ENCODE peak calls at places on chromosomes 4 and X, in nine cellular contexts. L is CD8-positive, alpha-beta T cell; I is Peyer's patch; B is tibial artery; V is lower lobe of right lung; E is spleen; Z is tibial nerve; Q is keratinocyte; T is PC-9. W is an unnamed sample.

GRCh38 chrX:66074920-66075879 is 35.3 kb upstream of the VSIG4 start:
- DNase-seq in E (peak; percentile 86), Q (no peak), B (peak; percentile 65), T (no peak), V (peak; percentile 58), Z (peak; percentile 8), I (peak; percentile 78), L (peak; percentile 7), W (peak; percentile 28)

GRCh38 chr4:41418444-41418843 is 119.5 kb upstream of the LIMCH1 start:
- DNase-seq in Z (no peak), T (no peak), B (peak; percentile 84), I (no peak), Q (no peak), E (no peak), V (no peak), L (no peak), W (peak; percentile 73)

GRCh38 chrX:39911278-39911897 is 186.4 kb downstream of the BCOR start:
- DNase-seq in B (no peak), V (no peak), Q (no peak), Z (no peak), E (no peak), I (no peak), T (no peak), L (no peak), W (no peak)

GRCh38 chr4:8371251-8371995 is 69.1 kb downstream of the ACOX3 start:
- DNase-seq in Q (no peak), Z (no peak), L (no peak), I (no peak), T (no peak), V (peak; percentile 31), E (no peak), B (no peak), W (no peak)

GRCh38 chr4:188305690-188306089 is 166.4 kb downstream of the TRIML1 start:
- DNase-seq in Z (no peak), L (no peak), V (no peak), E (no peak), T (no peak), I (no peak), B (no peak), Q (no peak), W (no peak)

GRCh38 chr4:151238477-151238876 is 38.5 kb upstream of the PRSS48 start:
- DNase-seq in Q (no peak), B (no peak), V (no peak), T (no peak), E (no peak), L (no peak), Z (peak; percentile 38), I (no peak), W (no peak)

GRCh38 chr4:55248756-55249155 is 97.3 kb upstream of the SRD5A3 start:
- DNase-seq in Q (no peak), I (no peak), Z (no peak), L (no peak), V (no peak), B (no peak), E (no peak), T (no peak), W (no peak)

GRCh38 chr4:107956011-107956410 is 24.7 kb downstream of the CYP2U1 start:
- DNase-seq in T (no peak), Z (no peak), I (no peak), B (no peak), L (no peak), V (no peak), Q (no peak), E (no peak), W (no peak)

GRCh38 chr4:620201-620600 is 5.2 kb upstream of the PDE6B start:
- DNase-seq in T (no peak), Q (no peak), V (no peak), E (peak; percentile 42), Z (no peak), B (peak; percentile 25), I (peak; percentile 19), L (no peak), W (no peak)

GRCh38 chr4:168451331-168451730 is 29.0 kb downstream of the DDX60L start:
- DNase-seq in I (no peak), E (no peak), Z (no peak), Q (no peak), T (no peak), B (no peak), V (no peak), L (no peak), W (no peak)

GRCh38 chrX:12308420-12308819 is 170.1 kb downstream of the FRMPD4 start:
- DNase-seq in B (no peak), T (no peak), Z (no peak), Q (no peak), V (no peak), L (no peak), E (no peak), I (no peak), W (no peak)

GRCh38 chr4:1591107-1591506 is 93.0 kb downstream of the FAM53A start:
- DNase-seq in L (no peak), E (peak; percentile 40), T (no peak), Z (no peak), I (no peak), V (no peak), Q (no peak), B (no peak), W (no peak)

GRCh38 chr4:184384056-184384809 is 90.1 kb downstream of the IRF2 start:
- DNase-seq in B (no peak), E (peak; percentile 80), V (no peak), L (no peak), I (peak; percentile 80), Z (peak; percentile 71), T (peak; percentile 44), Q (peak; percentile 76), W (no peak)

GRCh38 chrX:115533485-115533884 is 27.5 kb upstream of the PLS3 start:
- DNase-seq in T (no peak), V (no peak), L (no peak), B (no peak), Z (no peak), E (no peak), Q (no peak), I (no peak), W (no peak)

GRCh38 chr4:55409468-55410171 is 13.9 kb downstream of the TMEM165 start:
- DNase-seq in V (no peak), Q (no peak), E (no peak), B (no peak), I (peak; percentile 53), Z (no peak), T (no peak), L (no peak), W (peak; percentile 57)

GRCh38 chr4:93981594-93981993 is 153.0 kb downstream of the ATOH1 start:
- DNase-seq in V (no peak), B (no peak), Z (no peak), Q (no peak), E (no peak), T (no peak), I (no peak), L (no peak), W (no peak)
- H3K4me1 ChIP-seq in V (no peaks in the 10 kb centered on the region), B (no peaks in the 10 kb centered on the region), Z (no peaks in the 10 kb centered on the region), Q (no peaks in the 10 kb centered on the region), E (no peaks in the 10 kb centered on the region), T (no peaks in the 10 kb centered on the region), I (no peaks in the 10 kb centered on the region), L (no peaks in the 10 kb centered on the region), W (no peaks in the 10 kb centered on the region)

DNA sequence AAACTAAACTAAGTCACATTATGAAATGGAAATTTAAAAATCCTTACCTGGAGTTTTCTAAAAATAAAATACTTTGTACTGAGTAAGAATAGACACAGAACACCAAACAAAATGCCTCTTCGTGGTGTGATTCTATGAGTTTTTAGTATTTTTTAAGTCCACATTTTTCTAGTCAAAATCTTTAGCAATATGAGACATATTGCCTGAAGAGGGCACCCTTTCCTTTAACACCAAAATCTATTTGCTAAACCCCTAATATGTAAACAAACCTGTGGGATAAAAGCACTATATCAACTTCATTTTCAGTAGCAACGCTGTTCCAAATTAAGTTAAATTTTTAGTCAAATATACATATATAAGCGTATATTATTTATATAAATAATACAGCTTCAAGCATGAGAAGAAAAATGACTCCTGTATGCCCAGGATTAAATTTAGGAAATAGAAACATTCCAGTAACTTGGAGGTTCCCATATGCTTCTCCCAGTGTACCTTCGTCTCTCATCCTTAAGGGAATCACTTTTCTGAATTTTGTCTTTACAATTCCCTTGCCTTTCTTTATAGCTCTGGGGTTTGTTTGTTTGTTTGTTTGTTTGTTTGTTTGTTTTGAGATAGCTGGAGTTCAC is 23.0 kb upstream of the PGM2 start:
- DNase-seq in I (no peak), Q (no peak), T (no peak), E (no peak), L (no peak), B (no peak), V (no peak), Z (peak; percentile 34), W (peak; percentile 32)
- TF ChIP-seq CTCF in I (peak; percentile 63), Q (peak; percentile 26), T (peak; percentile 77), E (peak; percentile 56), L (peak; percentile 89), B (peak; percentile 61), V (peak; percentile 57), Z (peak; percentile 41), W (peak; percentile 21)

DNA sequence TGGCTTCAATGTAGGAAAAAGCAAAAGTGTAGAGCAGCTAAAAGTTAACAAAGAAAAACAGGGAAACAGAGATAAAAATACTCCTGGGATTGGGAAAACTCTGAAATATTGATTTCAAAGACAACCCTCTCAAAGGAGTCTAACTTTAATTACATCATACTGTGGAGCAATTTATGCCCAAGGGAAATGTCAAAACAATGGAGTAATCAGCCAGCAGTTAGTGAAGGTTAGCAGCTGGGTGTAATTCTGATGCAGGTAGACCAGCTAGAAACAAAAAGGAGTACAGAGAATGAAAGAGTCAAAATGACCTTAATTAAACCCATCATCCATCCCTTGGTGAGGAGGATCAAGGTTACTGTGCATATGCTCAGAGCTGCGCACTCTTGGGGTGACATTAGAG is 169.0 kb downstream of the ADAM29 start:
- DNase-seq in Z (no peak), E (no peak), L (no peak), V (no peak), Q (no peak), I (no peak), B (no peak), T (no peak), W (no peak)
- H3K9me3 ChIP-seq in Z (no peaks in the 10 kb centered on the region), E (no peaks in the 10 kb centered on the region), L (no peaks in the 10 kb centered on the region), V (no peaks in the 10 kb centered on the region), Q (no peaks in the 10 kb centered on the region), I (no peaks in the 10 kb centered on the region), B (no peaks in the 10 kb centered on the region), T (no peaks in the 10 kb centered on the region), W (no peaks in the 10 kb centered on the region)

GRCh38 chr4:119040711-119041185 is 94.9 kb upstream of the MYOZ2 start:
- DNase-seq in E (no peak), B (no peak), Z (peak; percentile 40), T (no peak), L (no peak), V (no peak), I (no peak), Q (no peak), W (no peak)

GRCh38 chr4:119039160-119039559 is 96.5 kb upstream of the MYOZ2 start:
- DNase-seq in I (no peak), L (no peak), V (no peak), B (no peak), E (no peak), T (no peak), Z (no peak), Q (no peak), W (no peak)

GRCh38 chr4:119041951-119042560 is 93.6 kb upstream of the MYOZ2 start:
- DNase-seq in B (peak; percentile 75), Q (no peak), Z (peak; percentile 71), T (peak; percentile 14), L (peak; percentile 39), V (no peak), I (peak; percentile 85), E (no peak), W (no peak)

GRCh38 chr4:119039779-119040178 is 95.9 kb upstream of the MYOZ2 start:
- DNase-seq in Q (no peak), Z (no peak), L (no peak), I (no peak), V (no peak), T (no peak), E (no peak), B (no peak), W (no peak)

GRCh38 chr4:119040261-119040660 is 95.4 kb upstream of the MYOZ2 start:
- DNase-seq in T (no peak), Z (no peak), Q (no peak), I (no peak), V (no peak), B (no peak), L (no peak), E (no peak), W (no peak)
- H3K4me1 ChIP-seq in T (no peaks in the 10 kb centered on the region), Z (no peaks in the 10 kb centered on the region), Q (peaks cover 13% of the 10 kb centered on the region), I (no peaks in the 10 kb centered on the region), V (peaks cover 30% of the 10 kb centered on the region), B (no peaks in the 10 kb centered on the region), L (no peaks in the 10 kb centered on the region), E (peaks cover 23% of the 10 kb centered on the region), W (no peaks in the 10 kb centered on the region)